ENCODE peak calls at places on chromosome 16, in eight cellular contexts. K, C, R, B, X, U, Q and L are unnamed samples.

GRCh38 chr16:15811778-15812750 is 44.8 kb downstream of the MYH11 start:
- DNase-seq in C (peak; percentile 6), Q (peak; percentile 98), X (peak; percentile 89), R (peak; percentile 55), K (no peak), B (no peak), U (no peak), L (peak; percentile 87)

GRCh38 chr16:85371948-85372347 is 241.2 kb upstream of the GSE1 start:
- DNase-seq in K (no peak), U (no peak), Q (no peak), R (no peak), C (no peak), B (no peak), X (no peak), L (no peak)

GRCh38 chr16:10871157-10871991 is 5.6 kb upstream of the CIITA start:
- DNase-seq in R (peak; percentile 77), U (peak; percentile 67), X (peak; percentile 96), C (no peak), B (peak; percentile 92), Q (peak; percentile 60), K (peak; percentile 50), L (peak; percentile 58)

GRCh38 chr16:17989255-17989654 is 347.3 kb downstream of the NPIPA8 start:
- DNase-seq in Q (no peak), K (no peak), X (no peak), U (no peak), R (no peak), B (no peak), C (no peak), L (no peak)

GRCh38 chr16:49696414-49697101 is 159.4 kb downstream of the ZNF423 start:
- DNase-seq in R (no peak), K (no peak), C (peak; percentile 77), Q (no peak), U (no peak), X (no peak), B (no peak), L (no peak)

GRCh38 chr16:69927056-69927757 is 23.9 kb upstream of the CLEC18A start:
- DNase-seq in U (no peak), R (no peak), Q (peak; percentile 18), K (peak; percentile 82), X (no peak), C (peak; percentile 14), B (no peak), L (peak; percentile 90)

GRCh38 chr16:27852681-27853080 is 210.8 kb downstream of the GSG1L start:
- DNase-seq in R (no peak), B (no peak), C (no peak), U (no peak), Q (no peak), K (no peak), X (no peak), L (no peak)

GRCh38 chr16:3983081-3983520 is 102.6 kb upstream of the CREBBP start:
- DNase-seq in C (peak; percentile 95), K (peak; percentile 71), U (no peak), R (peak; percentile 85), Q (no peak), X (peak; percentile 55), B (peak; percentile 77), L (peak; percentile 71)

GRCh38 chr16:35516971-35517370 is 2057.6 kb downstream of the TP53TG3F start:
- DNase-seq in C (no peak), Q (no peak), X (no peak), R (no peak), K (no peak), B (no peak), U (no peak), L (no peak)

GRCh38 chr16:29674188-29674587 is 4.8 kb upstream of the QPRT start:
- DNase-seq in R (peak; percentile 78), U (no peak), B (peak; percentile 81), Q (no peak), X (no peak), K (peak; percentile 80), C (no peak), L (peak; percentile 42)
- TF ChIP-seq CTCF in R (no peak), U (no peak), B (no peak), Q (no peak), X (no peak), K (peak; percentile 12), C (no peak), L (no peak)

GRCh38 chr16:73063284-73063733 is 15.4 kb upstream of the ZFHX3 start:
- DNase-seq in U (no peak), R (no peak), X (no peak), Q (no peak), B (no peak), K (no peak), C (peak; percentile 54), L (no peak)
- H3K4me3 ChIP-seq in U (no peak overlapping the region), R (no peak overlapping the region), X (no peak overlapping the region), Q (no peak overlapping the region), B (no peak overlapping the region), K (no peak overlapping the region), C (peak overlapping the region; percentile 62), L (peak overlapping the region; percentile 30)

GRCh38 chr16:7437843-7438242 is 105.2 kb downstream of the RBFOX1 start:
- DNase-seq in R (no peak), X (no peak), C (no peak), K (no peak), Q (no peak), U (no peak), B (no peak), L (no peak)
- TF ChIP-seq CTCF in R (no peak), X (no peak), C (no peak), K (no peak), Q (no peak), U (no peak), B (no peak), L (no peak)

GRCh38 chr16:22661161-22661647 is 150.5 kb downstream of the NPIPB5 start:
- DNase-seq in X (no peak), C (no peak), K (no peak), B (no peak), U (no peak), Q (no peak), R (no peak), L (no peak)

GRCh38 chr16:22659933-22660332 is 149.2 kb downstream of the NPIPB5 start:
- DNase-seq in X (no peak), C (no peak), Q (no peak), B (peak; percentile 43), K (no peak), U (no peak), R (peak; percentile 55), L (no peak)

GRCh38 chr16:22664132-22664531 is 149.8 kb upstream of the HS3ST2 start:
- DNase-seq in X (no peak), C (no peak), B (no peak), R (no peak), K (no peak), Q (no peak), U (no peak), L (no peak)

GRCh38 chr16:22663389-22664064 is 150.4 kb upstream of the HS3ST2 start:
- DNase-seq in B (no peak), Q (no peak), U (no peak), K (no peak), X (no peak), C (no peak), R (no peak), L (no peak)

DNA sequence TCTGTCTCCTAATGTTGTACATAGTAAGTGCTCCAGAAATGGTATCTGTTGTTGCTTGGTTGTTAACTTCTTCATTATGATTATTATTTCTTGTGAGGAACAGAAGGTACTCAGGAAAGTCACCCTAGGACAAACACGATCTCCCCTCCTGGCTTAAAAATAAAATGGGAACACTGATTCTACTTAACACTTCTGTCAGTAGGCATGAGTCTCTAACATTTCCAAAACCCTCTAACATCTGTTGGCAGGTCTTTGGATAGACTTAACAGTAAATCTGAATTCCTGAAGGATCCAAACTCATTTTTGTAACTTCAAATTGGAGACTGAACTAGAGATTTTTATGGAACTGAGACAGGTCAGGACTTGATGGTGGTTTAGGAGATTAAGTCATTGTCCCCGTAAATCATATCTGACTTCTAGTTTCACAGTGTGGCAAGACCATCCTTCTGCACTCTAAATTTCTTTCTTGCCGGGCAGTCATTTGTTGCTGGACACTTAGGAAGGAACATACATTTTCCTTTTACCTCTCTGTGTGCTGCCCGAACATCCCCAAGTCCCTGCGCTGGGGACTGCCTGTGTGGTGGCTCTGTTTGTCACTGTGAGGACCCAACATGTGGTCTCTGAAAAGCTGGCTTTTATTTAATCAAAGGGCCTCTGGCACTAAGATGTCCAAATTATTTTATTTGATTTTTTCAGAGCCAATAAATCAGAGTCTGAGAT is 149.9 kb downstream of the NPIPB5 start:
- DNase-seq in Q (no peak), X (no peak), K (no peak), U (no peak), R (no peak), B (no peak), C (no peak), L (no peak)
- H3K4me3 ChIP-seq in Q (no peak overlapping the region), X (no peak overlapping the region), K (no peak overlapping the region), U (no peak overlapping the region), R (no peak overlapping the region), B (no peak overlapping the region), C (no peak overlapping the region), L (no peak overlapping the region)

GRCh38 chr16:80525420-80525819 is 15.4 kb upstream of the DYNLRB2 start:
- DNase-seq in R (no peak), X (no peak), Q (no peak), C (no peak), U (no peak), K (no peak), B (no peak), L (no peak)

GRCh38 chr16:80530479-80530878 is 10.3 kb upstream of the DYNLRB2 start:
- DNase-seq in R (no peak), C (no peak), U (no peak), X (no peak), K (no peak), B (no peak), Q (no peak), L (no peak)

GRCh38 chr16:80526418-80527061 is 14.3 kb upstream of the DYNLRB2 start:
- DNase-seq in R (peak; percentile 53), X (peak; percentile 36), Q (peak; percentile 25), U (no peak), B (peak; percentile 54), K (peak; percentile 37), C (peak; percentile 82), L (peak; percentile 75)

DNA sequence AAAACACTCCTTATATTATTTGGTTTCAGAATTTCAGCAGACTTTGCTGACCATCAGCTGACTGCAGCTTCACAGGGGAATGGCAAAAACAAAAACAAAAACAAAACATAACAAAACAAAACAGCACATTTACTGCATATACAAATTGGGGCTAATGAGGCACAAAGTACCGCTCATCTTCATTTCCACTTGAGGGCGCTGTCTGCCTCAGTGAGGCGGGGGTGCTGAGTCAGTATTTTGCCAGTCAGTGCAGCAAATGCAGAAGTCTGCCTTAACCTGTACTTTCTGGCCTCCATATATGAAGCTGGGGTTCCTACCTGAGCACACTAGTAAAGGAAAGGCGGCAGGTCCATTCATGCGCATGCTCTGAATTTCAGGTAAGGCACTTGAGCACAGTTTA is 13.5 kb upstream of the DYNLRB2 start:
- DNase-seq in R (peak; percentile 37), U (peak; percentile 19), B (peak; percentile 25), Q (no peak), C (peak; percentile 77), K (no peak), X (peak; percentile 13), L (peak; percentile 20)
- TF ChIP-seq CTCF in R (no peak), U (peak; percentile 3), B (no peak), Q (peak; percentile 53), C (peak; percentile 92), K (no peak), X (peak; percentile 57), L (peak; percentile 67)

DNA sequence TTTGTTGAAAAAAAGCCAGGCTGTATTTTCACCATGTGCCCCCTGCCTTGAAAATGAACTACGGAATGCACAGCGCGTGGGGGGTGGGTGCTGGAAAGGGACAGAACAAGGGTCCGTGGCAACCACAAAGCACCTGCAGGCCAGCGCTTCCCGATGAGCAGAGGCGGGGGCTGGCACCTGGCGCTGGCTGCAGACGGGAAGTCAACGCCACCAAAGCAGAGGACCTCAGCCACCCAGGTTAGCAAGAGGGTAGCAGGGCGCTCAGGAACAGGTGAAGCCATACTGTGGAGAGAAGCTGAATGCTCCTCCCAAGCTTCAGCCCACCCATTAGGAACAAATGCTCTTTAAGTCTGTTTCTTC is 64.7 kb downstream of the KLHDC4 start:
- DNase-seq in X (no peak), B (no peak), C (no peak), R (no peak), K (no peak), U (peak; percentile 67), Q (no peak), L (no peak)
- H3K4me3 ChIP-seq in X (no peak overlapping the region), B (no peak overlapping the region), C (no peak overlapping the region), R (no peak overlapping the region), K (no peak overlapping the region), U (no peak overlapping the region), Q (no peak overlapping the region), L (no peak overlapping the region)